ENCODE peak calls at places on chromosomes 1 and 21, in eight cellular contexts. One of them, this sample, is unnamed.

GRCh38 chr1:101769520-101769919 is 227.2 kb downstream of the OLFM3 start:
- DNase-seq in ovary: no peak
- DNase-seq in NCI-H774: no peak
- DNase-seq in activated CD4-positive, alpha-beta T cell treated with anti-CD3 and anti-CD28 coated beads for 24 hours: no peak
- DNase-seq in GM23248: peak
- DNase-seq in transverse colon: no peak
- DNase-seq in NT2/D1: peak
- DNase-seq in Right ventricle myocardium inferior: no peak
- DNase-seq in this sample: no peak

GRCh38 chr21:31252611-31253010 is 91.5 kb downstream of the TIAM1 start:
- DNase-seq in Right ventricle myocardium inferior: no peak
- DNase-seq in NCI-H774: no peak
- DNase-seq in transverse colon: no peak
- DNase-seq in GM23248: no peak
- DNase-seq in ovary: no peak
- DNase-seq in NT2/D1: peak
- DNase-seq in activated CD4-positive, alpha-beta T cell treated with anti-CD3 and anti-CD28 coated beads for 24 hours: no peak
- DNase-seq in this sample: no peak

GRCh38 chr1:202107321-202107761 is 15.4 kb upstream of the GPR37L1 start:
- DNase-seq in ovary: no peak
- DNase-seq in GM23248: no peak
- DNase-seq in Right ventricle myocardium inferior: peak
- DNase-seq in transverse colon: peak
- DNase-seq in activated CD4-positive, alpha-beta T cell treated with anti-CD3 and anti-CD28 coated beads for 24 hours: no peak
- DNase-seq in NT2/D1: no peak
- DNase-seq in NCI-H774: peak
- DNase-seq in this sample: no peak

GRCh38 chr21:45048026-45048698 is 26.2 kb upstream of the ADARB1 start:
- DNase-seq in Right ventricle myocardium inferior: no peak
- DNase-seq in activated CD4-positive, alpha-beta T cell treated with anti-CD3 and anti-CD28 coated beads for 24 hours: no peak
- DNase-seq in GM23248: no peak
- DNase-seq in NT2/D1: no peak
- DNase-seq in NCI-H774: no peak
- DNase-seq in transverse colon: no peak
- DNase-seq in ovary: no peak
- DNase-seq in this sample: no peak

GRCh38 chr1:212288614-212289013 is 3.4 kb downstream of the PPP2R5A start:
- DNase-seq in ovary: no peak
- DNase-seq in transverse colon: no peak
- DNase-seq in NT2/D1: no peak
- DNase-seq in GM23248: peak
- DNase-seq in NCI-H774: no peak
- DNase-seq in activated CD4-positive, alpha-beta T cell treated with anti-CD3 and anti-CD28 coated beads for 24 hours: no peak
- DNase-seq in Right ventricle myocardium inferior: no peak
- DNase-seq in this sample: no peak

GRCh38 chr1:24481843-24482610 is 20.6 kb upstream of the RCAN3 start:
- DNase-seq in Right ventricle myocardium inferior: no peak
- DNase-seq in NT2/D1: no peak
- DNase-seq in transverse colon: no peak
- DNase-seq in GM23248: no peak
- DNase-seq in NCI-H774: no peak
- DNase-seq in activated CD4-positive, alpha-beta T cell treated with anti-CD3 and anti-CD28 coated beads for 24 hours: no peak
- DNase-seq in ovary: no peak
- DNase-seq in this sample: no peak

GRCh38 chr1:90710579-90711536 is 6.2 kb downstream of the BARHL2 start:
- DNase-seq in ovary: no peak
- DNase-seq in NT2/D1: no peak
- DNase-seq in Right ventricle myocardium inferior: no peak
- DNase-seq in activated CD4-positive, alpha-beta T cell treated with anti-CD3 and anti-CD28 coated beads for 24 hours: no peak
- DNase-seq in GM23248: no peak
- DNase-seq in NCI-H774: no peak
- DNase-seq in transverse colon: no peak
- DNase-seq in this sample: no peak

GRCh38 chr21:45032977-45033705 is 41.2 kb upstream of the ADARB1 start:
- DNase-seq in NCI-H774: no peak
- DNase-seq in activated CD4-positive, alpha-beta T cell treated with anti-CD3 and anti-CD28 coated beads for 24 hours: no peak
- DNase-seq in transverse colon: no peak
- DNase-seq in Right ventricle myocardium inferior: no peak
- DNase-seq in ovary: no peak
- DNase-seq in NT2/D1: no peak
- DNase-seq in GM23248: no peak
- DNase-seq in this sample: no peak

GRCh38 chr1:5466487-5466886 is 525.7 kb downstream of the NPHP4 start:
- DNase-seq in ovary: no peak
- DNase-seq in activated CD4-positive, alpha-beta T cell treated with anti-CD3 and anti-CD28 coated beads for 24 hours: no peak
- DNase-seq in NCI-H774: no peak
- DNase-seq in NT2/D1: no peak
- DNase-seq in transverse colon: no peak
- DNase-seq in GM23248: no peak
- DNase-seq in Right ventricle myocardium inferior: no peak
- DNase-seq in this sample: no peak

This sample was measured in NK-92 treated with Interleukin-12 subunit alpha and Interleukin-12 subunit beta, amount 100 ng/mL, for 24 hours.